ENCODE peak calls at places on chromosomes 2 and 18, in ten cellular contexts. H is upper lobe of right lung; Z is A549; O is activated CD4-positive, alpha-beta T cell treated with anti-CD3 and anti-CD28 coated beads, Interleukin-2, amount 10 ng/mL, durations not matched to agents 7 days and 5 days; U is GM23338; R is psoas muscle; A is ovary; N is transverse colon; F is HAP-1; C is HEK293T. W is an unnamed sample.

GRCh38 chr2:236054661-236055060 is 113.5 kb downstream of the GBX2 start:
- DNase-seq in H (no peak), Z (no peak), O (no peak), U (no peak), R (no peak), A (no peak), N (no peak), F (no peak), C (no peak), W (no peak)

GRCh38 chr2:160379399-160379798 is 114.2 kb downstream of the RBMS1 start:
- DNase-seq in H (no peak), Z (peak), O (no peak), U (no peak), R (no peak), A (no peak), N (no peak), F (no peak), C (no peak), W (no peak)

GRCh38 chr2:182649316-182649715 is 66.7 kb upstream of the DNAJC10 start:
- DNase-seq in H (no peak), Z (peak), O (no peak), U (peak), R (no peak), A (no peak), N (peak), F (peak), C (peak), W (peak)

GRCh38 chr2:62596061-62596658 is 90.2 kb upstream of the TMEM17 start:
- DNase-seq in H (no peak), Z (no peak), O (no peak), U (no peak), R (no peak), A (no peak), N (no peak), F (no peak), C (no peak), W (no peak)

GRCh38 chr18:32072321-32072720 is 19.4 kb upstream of the RNF138 start:
- DNase-seq in H (no peak), Z (no peak), O (no peak), U (peak), R (no peak), A (no peak), N (no peak), F (no peak), C (peak), W (no peak)

GRCh38 chr2:9973691-9974090 is 22.2 kb downstream of the GRHL1 start:
- DNase-seq in H (no peak), Z (no peak), O (no peak), U (no peak), R (no peak), A (no peak), N (no peak), F (no peak), C (no peak), W (no peak)

GRCh38 chr18:23529597-23529996 is 26.3 kb downstream of the RMC1 start:
- DNase-seq in H (no peak), Z (peak), O (no peak), U (no peak), R (no peak), A (no peak), N (no peak), F (no peak), C (no peak), W (no peak)

GRCh38 chr2:70852824-70853223 is 17.2 kb upstream of the CD207 start:
- DNase-seq in H (no peak), Z (no peak), O (no peak), U (no peak), R (no peak), A (no peak), N (no peak), F (no peak), C (no peak), W (no peak)

GRCh38 chr18:79368681-79369080 is 27.0 kb upstream of the NFATC1 start:
- DNase-seq in H (no peak), Z (no peak), O (peak), U (no peak), R (no peak), A (no peak), N (no peak), F (no peak), C (no peak), W (no peak)

GRCh38 chr18:46291149-46291548 is 187.0 kb downstream of the HAUS1 start:
- DNase-seq in H (peak), Z (no peak), O (no peak), U (no peak), R (no peak), A (no peak), N (no peak), F (no peak), C (no peak), W (no peak)

GRCh38 chr2:47509250-47509649 is 106.3 kb downstream of the MSH2 start:
- DNase-seq in H (no peak), Z (no peak), O (no peak), U (no peak), R (no peak), A (no peak), N (no peak), F (no peak), C (no peak), W (no peak)

GRCh38 chr2:133765693-133766092 is 197.4 kb upstream of the NCKAP5 start:
- DNase-seq in H (no peak), Z (peak), O (no peak), U (no peak), R (no peak), A (no peak), N (no peak), F (no peak), C (no peak), W (peak)

GRCh38 chr2:211534655-211535054 is 978.3 kb downstream of the CPS1 start:
- DNase-seq in H (no peak), Z (no peak), O (no peak), U (peak), R (no peak), A (no peak), N (no peak), F (no peak), C (no peak), W (peak)

GRCh38 chr2:29528891-29529520 is 392.4 kb downstream of the ALK start:
- DNase-seq in H (peak), Z (no peak), O (no peak), U (no peak), R (peak), A (no peak), N (peak), F (no peak), C (no peak), W (peak)

GRCh38 chr2:133843091-133843490 is 274.8 kb upstream of the NCKAP5 start:
- DNase-seq in H (no peak), Z (no peak), O (no peak), U (no peak), R (no peak), A (no peak), N (no peak), F (no peak), C (no peak), W (no peak)

GRCh38 chr18:42268186-42268725 is 313.2 kb downstream of the PIK3C3 start:
- DNase-seq in H (no peak), Z (no peak), O (no peak), U (no peak), R (no peak), A (no peak), N (no peak), F (peak), C (no peak), W (no peak)

GRCh38 chr2:48479923-48480322 is 50.0 kb upstream of the STON1 start:
- DNase-seq in H (no peak), Z (no peak), O (no peak), U (no peak), R (no peak), A (no peak), N (no peak), F (no peak), C (no peak), W (peak)

GRCh38 chr18:78678318-78678695 is 301.3 kb upstream of the SALL3 start:
- DNase-seq in H (no peak), Z (no peak), O (no peak), U (no peak), R (no peak), A (no peak), N (no peak), F (no peak), C (no peak), W (no peak)

GRCh38 chr2:175030380-175031271 is 25.4 kb upstream of the CHN1 start:
- DNase-seq in H (no peak), Z (peak), O (peak), U (peak), R (peak), A (peak), N (peak), F (peak), C (peak), W (peak)

GRCh38 chr2:65390134-65390533 is 42.3 kb downstream of the SPRED2 start:
- DNase-seq in H (no peak), Z (no peak), O (peak), U (no peak), R (no peak), A (no peak), N (peak), F (no peak), C (no peak), W (no peak)

GRCh38 chr2:224252601-224253000 is 149.3 kb downstream of the FAM124B start:
- DNase-seq in H (no peak), Z (no peak), O (no peak), U (no peak), R (no peak), A (no peak), N (no peak), F (no peak), C (no peak), W (no peak)

GRCh38 chr18:40877096-40877495 is 1077.9 kb upstream of the PIK3C3 start:
- DNase-seq in H (no peak), Z (no peak), O (no peak), U (no peak), R (no peak), A (no peak), N (no peak), F (no peak), C (no peak), W (no peak)

GRCh38 chr2:181234429-181235410 is 222.5 kb upstream of the ITGA4 start:
- DNase-seq in H (no peak), Z (no peak), O (no peak), U (no peak), R (no peak), A (no peak), N (no peak), F (no peak), C (no peak), W (no peak)

GRCh38 chr2:196479350-196479749 is 160.2 kb upstream of the CCDC150 start:
- DNase-seq in H (no peak), Z (no peak), O (no peak), U (no peak), R (no peak), A (no peak), N (no peak), F (no peak), C (no peak), W (no peak)

GRCh38 chr18:46402945-46403344 is 254.1 kb downstream of the LOXHD1 start:
- DNase-seq in H (no peak), Z (no peak), O (no peak), U (no peak), R (no peak), A (no peak), N (no peak), F (no peak), C (no peak), W (no peak)

GRCh38 chr18:54749291-54749690 is 79.0 kb upstream of the RAB27B start:
- DNase-seq in H (no peak), Z (no peak), O (no peak), U (no peak), R (no peak), A (no peak), N (no peak), F (no peak), C (no peak), W (no peak)

GRCh38 chr2:20578895-20579825 is 71.7 kb downstream of the HS1BP3 start:
- DNase-seq in H (peak), Z (peak), O (no peak), U (peak), R (peak), A (peak), N (peak), F (no peak), C (peak), W (peak)

GRCh38 chr2:1756456-1756855 is 12.1 kb upstream of the PXDN start:
- DNase-seq in H (no peak), Z (no peak), O (no peak), U (no peak), R (no peak), A (no peak), N (no peak), F (no peak), C (no peak), W (no peak)

GRCh38 chr2:146317959-146318358 is 1526.9 kb upstream of the ACVR2A start:
- DNase-seq in H (no peak), Z (no peak), O (no peak), U (no peak), R (no peak), A (no peak), N (no peak), F (no peak), C (no peak), W (no peak)

GRCh38 chr2:124018894-124019293 is 6.2 kb upstream of the CNTNAP5 start:
- DNase-seq in H (no peak), Z (no peak), O (no peak), U (peak), R (no peak), A (no peak), N (no peak), F (no peak), C (no peak), W (no peak)

GRCh38 chr2:25920326-25920725 is 42.0 kb upstream of the ASXL2 start:
- DNase-seq in H (no peak), Z (no peak), O (no peak), U (no peak), R (no peak), A (no peak), N (no peak), F (no peak), C (no peak), W (no peak)

GRCh38 chr2:71581015-71581414 is 127.7 kb downstream of the DYSF start:
- DNase-seq in H (no peak), Z (no peak), O (no peak), U (no peak), R (peak), A (no peak), N (no peak), F (no peak), C (no peak), W (peak)

GRCh38 chr2:159890945-159891588 is 93.1 kb upstream of the CD302 start:
- DNase-seq in H (no peak), Z (no peak), O (no peak), U (no peak), R (no peak), A (no peak), N (no peak), F (no peak), C (no peak), W (no peak)

GRCh38 chr2:65018141-65018582 is 29.0 kb downstream of the SLC1A4 start:
- DNase-seq in H (peak), Z (no peak), O (no peak), U (no peak), R (peak), A (no peak), N (peak), F (no peak), C (no peak), W (no peak)

GRCh38 chr2:156784034-156784433 is 347.9 kb downstream of the GPD2 start:
- DNase-seq in H (no peak), Z (no peak), O (no peak), U (no peak), R (no peak), A (no peak), N (peak), F (peak), C (peak), W (peak)

GRCh38 chr2:162261032-162261945 is 18.0 kb upstream of the FAP start:
- DNase-seq in H (peak), Z (no peak), O (no peak), U (peak), R (peak), A (no peak), N (peak), F (peak), C (no peak), W (no peak)

GRCh38 chr2:206361407-206362045 is 81.8 kb upstream of the ADAM23 start:
- DNase-seq in H (no peak), Z (no peak), O (no peak), U (no peak), R (no peak), A (no peak), N (no peak), F (no peak), C (no peak), W (no peak)

GRCh38 chr2:112829247-112829646 is 7.3 kb downstream of the IL1B start:
- DNase-seq in H (no peak), Z (no peak), O (no peak), U (no peak), R (no peak), A (no peak), N (no peak), F (no peak), C (no peak), W (no peak)

GRCh38 chr2:108193251-108193650 is 46.5 kb upstream of the SULT1C3 start:
- DNase-seq in H (no peak), Z (peak), O (no peak), U (no peak), R (no peak), A (no peak), N (no peak), F (no peak), C (no peak), W (no peak)